ENCODE peak calls at places on chromosomes 16 and 17, in six cellular contexts. One of them, this sample, is unnamed.

GRCh38 chr17:60231691-60232090 is 81.9 kb downstream of the CA4 start:
- DNase-seq in KG1: no peak
- DNase-seq in NCI-H69: no peak
- DNase-seq in activated T-helper 1 cell treated with anti-CD3 and anti-CD28 coated beads, Interleukin-12 subunit alpha, Interleukin-12 subunit beta, Interleukin-2, Interleukin-4 antibody, amounts not matched to agents 30 ng/mL and 10 ng/mL and 1 ng/mL, durations not matched to agents 14 hours and 24 hours and 36 hours: no peak
- DNase-seq in NCI-H1436: no peak
- DNase-seq in foreskin melanocyte: peak; percentile 47
- DNase-seq in this sample: no peak

GRCh38 chr16:53768593-53768992 is 64.6 kb downstream of the FTO start:
- DNase-seq in activated T-helper 1 cell treated with anti-CD3 and anti-CD28 coated beads, Interleukin-12 subunit alpha, Interleukin-12 subunit beta, Interleukin-2, Interleukin-4 antibody, amounts not matched to agents 30 ng/mL and 10 ng/mL and 1 ng/mL, durations not matched to agents 14 hours and 24 hours and 36 hours: no peak
- DNase-seq in NCI-H69: no peak
- DNase-seq in KG1: no peak
- DNase-seq in NCI-H1436: no peak
- DNase-seq in foreskin melanocyte: peak; percentile 83
- DNase-seq in this sample: no peak

GRCh38 chr16:11689031-11689840 is 21.0 kb downstream of the SNN start:
- DNase-seq in KG1: no peak
- DNase-seq in activated T-helper 1 cell treated with anti-CD3 and anti-CD28 coated beads, Interleukin-12 subunit alpha, Interleukin-12 subunit beta, Interleukin-2, Interleukin-4 antibody, amounts not matched to agents 30 ng/mL and 10 ng/mL and 1 ng/mL, durations not matched to agents 14 hours and 24 hours and 36 hours: no peak
- DNase-seq in NCI-H69: peak; percentile 36
- DNase-seq in NCI-H1436: no peak
- DNase-seq in foreskin melanocyte: peak; percentile 42
- DNase-seq in this sample: peak; percentile 63

GRCh38 chr17:13374203-13375143 is 227.3 kb downstream of the HS3ST3A1 start:
- DNase-seq in KG1: no peak
- DNase-seq in activated T-helper 1 cell treated with anti-CD3 and anti-CD28 coated beads, Interleukin-12 subunit alpha, Interleukin-12 subunit beta, Interleukin-2, Interleukin-4 antibody, amounts not matched to agents 30 ng/mL and 10 ng/mL and 1 ng/mL, durations not matched to agents 14 hours and 24 hours and 36 hours: no peak
- DNase-seq in NCI-H1436: no peak
- DNase-seq in NCI-H69: no peak
- DNase-seq in foreskin melanocyte: no peak
- DNase-seq in this sample: no peak

GRCh38 chr17:55795098-55795497 is 44.2 kb downstream of the PCTP start:
- DNase-seq in KG1: no peak
- DNase-seq in NCI-H69: peak; percentile 96
- DNase-seq in activated T-helper 1 cell treated with anti-CD3 and anti-CD28 coated beads, Interleukin-12 subunit alpha, Interleukin-12 subunit beta, Interleukin-2, Interleukin-4 antibody, amounts not matched to agents 30 ng/mL and 10 ng/mL and 1 ng/mL, durations not matched to agents 14 hours and 24 hours and 36 hours: no peak
- DNase-seq in NCI-H1436: no peak
- DNase-seq in foreskin melanocyte: no peak
- DNase-seq in this sample: no peak

GRCh38 chr17:82941021-82942001 is 101.5 kb upstream of the ZNF750 start:
- DNase-seq in NCI-H1436: no peak
- DNase-seq in activated T-helper 1 cell treated with anti-CD3 and anti-CD28 coated beads, Interleukin-12 subunit alpha, Interleukin-12 subunit beta, Interleukin-2, Interleukin-4 antibody, amounts not matched to agents 30 ng/mL and 10 ng/mL and 1 ng/mL, durations not matched to agents 14 hours and 24 hours and 36 hours: no peak
- DNase-seq in NCI-H69: no peak
- DNase-seq in KG1: no peak
- DNase-seq in foreskin melanocyte: no peak
- DNase-seq in this sample: no peak

GRCh38 chr16:68902376-68903345 is 59.3 kb downstream of the TANGO6 start:
- DNase-seq in KG1: no peak
- DNase-seq in NCI-H69: peak; percentile 79
- DNase-seq in NCI-H1436: peak; percentile 88
- DNase-seq in activated T-helper 1 cell treated with anti-CD3 and anti-CD28 coated beads, Interleukin-12 subunit alpha, Interleukin-12 subunit beta, Interleukin-2, Interleukin-4 antibody, amounts not matched to agents 30 ng/mL and 10 ng/mL and 1 ng/mL, durations not matched to agents 14 hours and 24 hours and 36 hours: no peak
- DNase-seq in foreskin melanocyte: peak; percentile 31
- DNase-seq in this sample: peak; percentile 26

GRCh38 chr16:85057212-85057889 is 29.8 kb downstream of the KIAA0513 start:
- DNase-seq in foreskin melanocyte: no peak
- DNase-seq in KG1: no peak
- DNase-seq in activated T-helper 1 cell treated with anti-CD3 and anti-CD28 coated beads, Interleukin-12 subunit alpha, Interleukin-12 subunit beta, Interleukin-2, Interleukin-4 antibody, amounts not matched to agents 30 ng/mL and 10 ng/mL and 1 ng/mL, durations not matched to agents 14 hours and 24 hours and 36 hours: no peak
- DNase-seq in NCI-H69: peak; percentile 50
- DNase-seq in NCI-H1436: no peak
- DNase-seq in this sample: no peak

GRCh38 chr17:76458580-76459490 is 5.9 kb upstream of the UBE2O start:
- DNase-seq in activated T-helper 1 cell treated with anti-CD3 and anti-CD28 coated beads, Interleukin-12 subunit alpha, Interleukin-12 subunit beta, Interleukin-2, Interleukin-4 antibody, amounts not matched to agents 30 ng/mL and 10 ng/mL and 1 ng/mL, durations not matched to agents 14 hours and 24 hours and 36 hours: no peak
- DNase-seq in NCI-H69: peak; percentile 70
- DNase-seq in foreskin melanocyte: no peak
- DNase-seq in KG1: no peak
- DNase-seq in NCI-H1436: no peak
- DNase-seq in this sample: peak; percentile 78

GRCh38 chr17:70767102-70767701 is 597.9 kb downstream of the KCNJ2 start:
- DNase-seq in foreskin melanocyte: peak; percentile 16
- DNase-seq in activated T-helper 1 cell treated with anti-CD3 and anti-CD28 coated beads, Interleukin-12 subunit alpha, Interleukin-12 subunit beta, Interleukin-2, Interleukin-4 antibody, amounts not matched to agents 30 ng/mL and 10 ng/mL and 1 ng/mL, durations not matched to agents 14 hours and 24 hours and 36 hours: no peak
- DNase-seq in KG1: no peak
- DNase-seq in NCI-H69: peak; percentile 90
- DNase-seq in NCI-H1436: peak; percentile 27
- DNase-seq in this sample: peak; percentile 4

GRCh38 chr17:55897301-55897700 is 146.4 kb downstream of the PCTP start:
- DNase-seq in NCI-H1436: no peak
- DNase-seq in activated T-helper 1 cell treated with anti-CD3 and anti-CD28 coated beads, Interleukin-12 subunit alpha, Interleukin-12 subunit beta, Interleukin-2, Interleukin-4 antibody, amounts not matched to agents 30 ng/mL and 10 ng/mL and 1 ng/mL, durations not matched to agents 14 hours and 24 hours and 36 hours: no peak
- DNase-seq in NCI-H69: no peak
- DNase-seq in foreskin melanocyte: no peak
- DNase-seq in KG1: no peak
- DNase-seq in this sample: no peak

GRCh38 chr17:412211-413015 is 59.8 kb upstream of the RPH3AL start:
- DNase-seq in NCI-H69: peak; percentile 41
- DNase-seq in foreskin melanocyte: peak; percentile 49
- DNase-seq in KG1: peak; percentile 1
- DNase-seq in activated T-helper 1 cell treated with anti-CD3 and anti-CD28 coated beads, Interleukin-12 subunit alpha, Interleukin-12 subunit beta, Interleukin-2, Interleukin-4 antibody, amounts not matched to agents 30 ng/mL and 10 ng/mL and 1 ng/mL, durations not matched to agents 14 hours and 24 hours and 36 hours: peak; percentile 50
- DNase-seq in NCI-H1436: peak; percentile 54
- DNase-seq in this sample: peak; percentile 53

GRCh38 chr17:75774988-75775668 is 9.5 kb upstream of the UNK start:
- DNase-seq in foreskin melanocyte: no peak
- DNase-seq in NCI-H1436: no peak
- DNase-seq in NCI-H69: peak; percentile 52
- DNase-seq in KG1: no peak
- DNase-seq in activated T-helper 1 cell treated with anti-CD3 and anti-CD28 coated beads, Interleukin-12 subunit alpha, Interleukin-12 subunit beta, Interleukin-2, Interleukin-4 antibody, amounts not matched to agents 30 ng/mL and 10 ng/mL and 1 ng/mL, durations not matched to agents 14 hours and 24 hours and 36 hours: no peak
- DNase-seq in this sample: no peak

GRCh38 chr17:64635647-64636305 is 26.3 kb downstream of the SMURF2 start:
- DNase-seq in NCI-H1436: no peak
- DNase-seq in foreskin melanocyte: peak; percentile 15
- DNase-seq in activated T-helper 1 cell treated with anti-CD3 and anti-CD28 coated beads, Interleukin-12 subunit alpha, Interleukin-12 subunit beta, Interleukin-2, Interleukin-4 antibody, amounts not matched to agents 30 ng/mL and 10 ng/mL and 1 ng/mL, durations not matched to agents 14 hours and 24 hours and 36 hours: no peak
- DNase-seq in NCI-H69: peak; percentile 11
- DNase-seq in KG1: no peak
- DNase-seq in this sample: peak; percentile 34

GRCh38 chr17:4433515-4434031 is at the start of gene SPNS3:
- DNase-seq in activated T-helper 1 cell treated with anti-CD3 and anti-CD28 coated beads, Interleukin-12 subunit alpha, Interleukin-12 subunit beta, Interleukin-2, Interleukin-4 antibody, amounts not matched to agents 30 ng/mL and 10 ng/mL and 1 ng/mL, durations not matched to agents 14 hours and 24 hours and 36 hours: peak; percentile 17
- DNase-seq in NCI-H1436: no peak
- DNase-seq in NCI-H69: no peak
- DNase-seq in foreskin melanocyte: no peak
- DNase-seq in KG1: peak; percentile 27
- DNase-seq in this sample: no peak

GRCh38 chr17:16241906-16242399 is 24.9 kb downstream of the PIGL start:
- DNase-seq in NCI-H69: no peak
- DNase-seq in activated T-helper 1 cell treated with anti-CD3 and anti-CD28 coated beads, Interleukin-12 subunit alpha, Interleukin-12 subunit beta, Interleukin-2, Interleukin-4 antibody, amounts not matched to agents 30 ng/mL and 10 ng/mL and 1 ng/mL, durations not matched to agents 14 hours and 24 hours and 36 hours: no peak
- DNase-seq in foreskin melanocyte: no peak
- DNase-seq in NCI-H1436: no peak
- DNase-seq in KG1: no peak
- DNase-seq in this sample: no peak

GRCh38 chr17:7673239-7673638 is 14.1 kb downstream of the TP53 start:
- DNase-seq in foreskin melanocyte: no peak
- DNase-seq in NCI-H1436: no peak
- DNase-seq in activated T-helper 1 cell treated with anti-CD3 and anti-CD28 coated beads, Interleukin-12 subunit alpha, Interleukin-12 subunit beta, Interleukin-2, Interleukin-4 antibody, amounts not matched to agents 30 ng/mL and 10 ng/mL and 1 ng/mL, durations not matched to agents 14 hours and 24 hours and 36 hours: no peak
- DNase-seq in KG1: peak; percentile 1
- DNase-seq in NCI-H69: no peak
- DNase-seq in this sample: no peak

GRCh38 chr16:68380348-68380670 is 68.0 kb downstream of the SMPD3 start:
- DNase-seq in NCI-H69: no peak
- DNase-seq in activated T-helper 1 cell treated with anti-CD3 and anti-CD28 coated beads, Interleukin-12 subunit alpha, Interleukin-12 subunit beta, Interleukin-2, Interleukin-4 antibody, amounts not matched to agents 30 ng/mL and 10 ng/mL and 1 ng/mL, durations not matched to agents 14 hours and 24 hours and 36 hours: no peak
- DNase-seq in foreskin melanocyte: no peak
- DNase-seq in KG1: no peak
- DNase-seq in NCI-H1436: no peak
- DNase-seq in this sample: no peak

GRCh38 chr17:16282522-16282921 is 65.5 kb downstream of the PIGL start:
- DNase-seq in KG1: no peak
- DNase-seq in NCI-H69: no peak
- DNase-seq in NCI-H1436: no peak
- DNase-seq in activated T-helper 1 cell treated with anti-CD3 and anti-CD28 coated beads, Interleukin-12 subunit alpha, Interleukin-12 subunit beta, Interleukin-2, Interleukin-4 antibody, amounts not matched to agents 30 ng/mL and 10 ng/mL and 1 ng/mL, durations not matched to agents 14 hours and 24 hours and 36 hours: no peak
- DNase-seq in foreskin melanocyte: no peak
- DNase-seq in this sample: no peak

GRCh38 chr17:8021565-8022357 is 17.1 kb upstream of the ALOX15B start:
- DNase-seq in activated T-helper 1 cell treated with anti-CD3 and anti-CD28 coated beads, Interleukin-12 subunit alpha, Interleukin-12 subunit beta, Interleukin-2, Interleukin-4 antibody, amounts not matched to agents 30 ng/mL and 10 ng/mL and 1 ng/mL, durations not matched to agents 14 hours and 24 hours and 36 hours: no peak
- DNase-seq in foreskin melanocyte: no peak
- DNase-seq in NCI-H1436: no peak
- DNase-seq in NCI-H69: no peak
- DNase-seq in KG1: no peak
- DNase-seq in this sample: no peak

GRCh38 chr17:56532926-56533325 is 60.6 kb upstream of the NOG start:
- DNase-seq in foreskin melanocyte: no peak
- DNase-seq in activated T-helper 1 cell treated with anti-CD3 and anti-CD28 coated beads, Interleukin-12 subunit alpha, Interleukin-12 subunit beta, Interleukin-2, Interleukin-4 antibody, amounts not matched to agents 30 ng/mL and 10 ng/mL and 1 ng/mL, durations not matched to agents 14 hours and 24 hours and 36 hours: no peak
- DNase-seq in NCI-H69: no peak
- DNase-seq in KG1: no peak
- DNase-seq in NCI-H1436: no peak
- DNase-seq in this sample: no peak

GRCh38 chr16:24851700-24852099 is 5.9 kb downstream of the SLC5A11 start:
- DNase-seq in NCI-H69: peak; percentile 29
- DNase-seq in foreskin melanocyte: no peak
- DNase-seq in NCI-H1436: no peak
- DNase-seq in activated T-helper 1 cell treated with anti-CD3 and anti-CD28 coated beads, Interleukin-12 subunit alpha, Interleukin-12 subunit beta, Interleukin-2, Interleukin-4 antibody, amounts not matched to agents 30 ng/mL and 10 ng/mL and 1 ng/mL, durations not matched to agents 14 hours and 24 hours and 36 hours: no peak
- DNase-seq in KG1: no peak
- DNase-seq in this sample: no peak

GRCh38 chr17:19897108-19897854 is 29.5 kb upstream of the ULK2 start:
- DNase-seq in KG1: no peak
- DNase-seq in activated T-helper 1 cell treated with anti-CD3 and anti-CD28 coated beads, Interleukin-12 subunit alpha, Interleukin-12 subunit beta, Interleukin-2, Interleukin-4 antibody, amounts not matched to agents 30 ng/mL and 10 ng/mL and 1 ng/mL, durations not matched to agents 14 hours and 24 hours and 36 hours: no peak
- DNase-seq in foreskin melanocyte: no peak
- DNase-seq in NCI-H1436: no peak
- DNase-seq in NCI-H69: no peak
- DNase-seq in this sample: no peak

GRCh38 chr17:78127888-78128615 is 503 bp downstream of the TMC6 start:
- DNase-seq in foreskin melanocyte: no peak
- DNase-seq in NCI-H69: peak; percentile 44
- DNase-seq in NCI-H1436: no peak
- DNase-seq in KG1: no peak
- DNase-seq in activated T-helper 1 cell treated with anti-CD3 and anti-CD28 coated beads, Interleukin-12 subunit alpha, Interleukin-12 subunit beta, Interleukin-2, Interleukin-4 antibody, amounts not matched to agents 30 ng/mL and 10 ng/mL and 1 ng/mL, durations not matched to agents 14 hours and 24 hours and 36 hours: no peak
- DNase-seq in this sample: peak; percentile 54

GRCh38 chr17:83036666-83037065 is 42.7 kb upstream of the METRNL start:
- DNase-seq in KG1: no peak
- DNase-seq in NCI-H69: no peak
- DNase-seq in foreskin melanocyte: no peak
- DNase-seq in activated T-helper 1 cell treated with anti-CD3 and anti-CD28 coated beads, Interleukin-12 subunit alpha, Interleukin-12 subunit beta, Interleukin-2, Interleukin-4 antibody, amounts not matched to agents 30 ng/mL and 10 ng/mL and 1 ng/mL, durations not matched to agents 14 hours and 24 hours and 36 hours: no peak
- DNase-seq in NCI-H1436: no peak
- DNase-seq in this sample: no peak

GRCh38 chr17:50681260-50682200 is 26.2 kb downstream of the ANKRD40 start:
- DNase-seq in activated T-helper 1 cell treated with anti-CD3 and anti-CD28 coated beads, Interleukin-12 subunit alpha, Interleukin-12 subunit beta, Interleukin-2, Interleukin-4 antibody, amounts not matched to agents 30 ng/mL and 10 ng/mL and 1 ng/mL, durations not matched to agents 14 hours and 24 hours and 36 hours: no peak
- DNase-seq in KG1: no peak
- DNase-seq in NCI-H69: peak; percentile 84
- DNase-seq in NCI-H1436: peak; percentile 68
- DNase-seq in foreskin melanocyte: peak; percentile 56
- DNase-seq in this sample: no peak

GRCh38 chr16:72992142-72992601 is 55.8 kb downstream of the ZFHX3 start:
- DNase-seq in activated T-helper 1 cell treated with anti-CD3 and anti-CD28 coated beads, Interleukin-12 subunit alpha, Interleukin-12 subunit beta, Interleukin-2, Interleukin-4 antibody, amounts not matched to agents 30 ng/mL and 10 ng/mL and 1 ng/mL, durations not matched to agents 14 hours and 24 hours and 36 hours: no peak
- DNase-seq in foreskin melanocyte: no peak
- DNase-seq in KG1: no peak
- DNase-seq in NCI-H69: peak; percentile 52
- DNase-seq in NCI-H1436: no peak
- DNase-seq in this sample: no peak

GRCh38 chr16:50806099-50807062 is 64.5 kb downstream of the CYLD start:
- DNase-seq in NCI-H69: peak; percentile 82
- DNase-seq in foreskin melanocyte: peak; percentile 84
- DNase-seq in NCI-H1436: peak; percentile 83
- DNase-seq in activated T-helper 1 cell treated with anti-CD3 and anti-CD28 coated beads, Interleukin-12 subunit alpha, Interleukin-12 subunit beta, Interleukin-2, Interleukin-4 antibody, amounts not matched to agents 30 ng/mL and 10 ng/mL and 1 ng/mL, durations not matched to agents 14 hours and 24 hours and 36 hours: peak; percentile 78
- DNase-seq in KG1: peak; percentile 97
- DNase-seq in this sample: peak; percentile 83